ENCODE peak calls at places on chromosome 15, in seven cellular contexts. One of them, this sample, is unnamed.

GRCh38 chr15:47663106-47663505 is 54.2 kb upstream of the SEMA6D start:
- DNase-seq in GM04504: no peak
- DNase-seq in mammary epithelial cell: no peak
- DNase-seq in adrenal gland: no peak
- DNase-seq in upper lobe of right lung: no peak
- DNase-seq in glomerular endothelial cell: no peak
- DNase-seq in AG04450: peak
- DNase-seq in this sample: no peak

GRCh38 chr15:66701422-66702034 is 508 bp upstream of the SMAD6 start:
- DNase-seq in mammary epithelial cell: peak
- DNase-seq in AG04450: no peak
- DNase-seq in glomerular endothelial cell: no peak
- DNase-seq in adrenal gland: peak
- DNase-seq in upper lobe of right lung: peak
- DNase-seq in GM04504: no peak
- DNase-seq in this sample: peak

GRCh38 chr15:99492275-99492674 is 73.5 kb upstream of the MEF2A start:
- DNase-seq in glomerular endothelial cell: no peak
- DNase-seq in adrenal gland: no peak
- DNase-seq in AG04450: no peak
- DNase-seq in mammary epithelial cell: no peak
- DNase-seq in GM04504: no peak
- DNase-seq in upper lobe of right lung: no peak
- DNase-seq in this sample: no peak

GRCh38 chr15:87349181-87349580 is 907.4 kb downstream of the NTRK3 start:
- DNase-seq in glomerular endothelial cell: no peak
- DNase-seq in mammary epithelial cell: no peak
- DNase-seq in GM04504: no peak
- DNase-seq in adrenal gland: no peak
- DNase-seq in AG04450: no peak
- DNase-seq in upper lobe of right lung: no peak
- DNase-seq in this sample: no peak

GRCh38 chr15:68341851-68342336 is 64.3 kb downstream of the FEM1B start:
- DNase-seq in adrenal gland: no peak
- DNase-seq in AG04450: no peak
- DNase-seq in GM04504: no peak
- DNase-seq in mammary epithelial cell: no peak
- DNase-seq in glomerular endothelial cell: no peak
- DNase-seq in upper lobe of right lung: no peak
- DNase-seq in this sample: no peak

GRCh38 chr15:65258863-65259262 is 27.8 kb downstream of the PARP16 start:
- DNase-seq in glomerular endothelial cell: no peak
- DNase-seq in adrenal gland: no peak
- DNase-seq in mammary epithelial cell: no peak
- DNase-seq in upper lobe of right lung: no peak
- DNase-seq in AG04450: no peak
- DNase-seq in GM04504: peak
- DNase-seq in this sample: no peak

GRCh38 chr15:90143176-90143655 is 40.9 kb upstream of the IDH2 start:
- DNase-seq in AG04450: no peak
- DNase-seq in GM04504: no peak
- DNase-seq in adrenal gland: peak
- DNase-seq in glomerular endothelial cell: no peak
- DNase-seq in upper lobe of right lung: peak
- DNase-seq in mammary epithelial cell: peak
- DNase-seq in this sample: peak

GRCh38 chr15:50353251-50353998 is 1.6 kb downstream of the GABPB1 start:
- DNase-seq in glomerular endothelial cell: peak
- DNase-seq in GM04504: peak
- DNase-seq in AG04450: peak
- DNase-seq in mammary epithelial cell: peak
- DNase-seq in upper lobe of right lung: no peak
- DNase-seq in adrenal gland: peak
- DNase-seq in this sample: peak

GRCh38 chr15:35753486-35753885 is 207.5 kb upstream of the DPH6 start:
- DNase-seq in GM04504: peak
- DNase-seq in mammary epithelial cell: peak
- DNase-seq in glomerular endothelial cell: no peak
- DNase-seq in adrenal gland: no peak
- DNase-seq in AG04450: peak
- DNase-seq in upper lobe of right lung: no peak
- DNase-seq in this sample: peak

GRCh38 chr15:60395276-60396011 is 2.3 kb downstream of the ANXA2 start:
- DNase-seq in upper lobe of right lung: no peak
- DNase-seq in AG04450: no peak
- DNase-seq in adrenal gland: no peak
- DNase-seq in GM04504: no peak
- DNase-seq in mammary epithelial cell: peak
- DNase-seq in glomerular endothelial cell: no peak
- DNase-seq in this sample: peak

GRCh38 chr15:69500339-69500738 is 47.7 kb downstream of the RPLP1 start:
- DNase-seq in AG04450: no peak
- DNase-seq in mammary epithelial cell: no peak
- DNase-seq in GM04504: no peak
- DNase-seq in glomerular endothelial cell: no peak
- DNase-seq in upper lobe of right lung: no peak
- DNase-seq in adrenal gland: no peak
- DNase-seq in this sample: no peak

GRCh38 chr15:34717729-34718128 is 37.1 kb downstream of the GJD2 start:
- DNase-seq in upper lobe of right lung: no peak
- DNase-seq in AG04450: peak
- DNase-seq in mammary epithelial cell: no peak
- DNase-seq in glomerular endothelial cell: no peak
- DNase-seq in GM04504: no peak
- DNase-seq in adrenal gland: no peak
- DNase-seq in this sample: no peak

GRCh38 chr15:88484781-88485246 is 17.3 kb downstream of the MRPS11 start:
- DNase-seq in mammary epithelial cell: no peak
- DNase-seq in GM04504: peak
- DNase-seq in upper lobe of right lung: no peak
- DNase-seq in adrenal gland: no peak
- DNase-seq in AG04450: no peak
- DNase-seq in glomerular endothelial cell: no peak
- DNase-seq in this sample: no peak

GRCh38 chr15:51917493-51917892 is 54.1 kb downstream of the LEO1 start:
- DNase-seq in glomerular endothelial cell: no peak
- DNase-seq in AG04450: no peak
- DNase-seq in adrenal gland: peak
- DNase-seq in GM04504: no peak
- DNase-seq in mammary epithelial cell: peak
- DNase-seq in upper lobe of right lung: peak
- DNase-seq in this sample: peak

GRCh38 chr15:39321977-39322376 is 258.9 kb upstream of the THBS1 start:
- DNase-seq in mammary epithelial cell: no peak
- DNase-seq in adrenal gland: no peak
- DNase-seq in GM04504: no peak
- DNase-seq in glomerular endothelial cell: no peak
- DNase-seq in upper lobe of right lung: no peak
- DNase-seq in AG04450: no peak
- DNase-seq in this sample: no peak

GRCh38 chr15:89383635-89384604 is 49.3 kb upstream of the POLG start:
- DNase-seq in GM04504: no peak
- DNase-seq in upper lobe of right lung: no peak
- DNase-seq in AG04450: no peak
- DNase-seq in adrenal gland: peak
- DNase-seq in glomerular endothelial cell: no peak
- DNase-seq in mammary epithelial cell: peak
- DNase-seq in this sample: peak

GRCh38 chr15:57377478-57377847 is 1.2 kb downstream of the CGNL1 start:
- DNase-seq in GM04504: no peak
- DNase-seq in mammary epithelial cell: peak
- DNase-seq in glomerular endothelial cell: no peak
- DNase-seq in upper lobe of right lung: no peak
- DNase-seq in adrenal gland: no peak
- DNase-seq in AG04450: no peak
- DNase-seq in this sample: no peak

GRCh38 chr15:80154336-80154735 is 1.5 kb downstream of the FAH start:
- DNase-seq in upper lobe of right lung: no peak
- DNase-seq in AG04450: no peak
- DNase-seq in adrenal gland: no peak
- DNase-seq in mammary epithelial cell: no peak
- DNase-seq in GM04504: no peak
- DNase-seq in glomerular endothelial cell: no peak
- DNase-seq in this sample: no peak

GRCh38 chr15:27017168-27017809 is 46.3 kb downstream of the GABRG3 start:
- DNase-seq in adrenal gland: peak
- DNase-seq in mammary epithelial cell: peak
- DNase-seq in GM04504: no peak
- DNase-seq in upper lobe of right lung: no peak
- DNase-seq in AG04450: peak
- DNase-seq in glomerular endothelial cell: peak
- DNase-seq in this sample: peak

GRCh38 chr15:96947830-96948229 is 617.3 kb downstream of the NR2F2 start:
- DNase-seq in AG04450: no peak
- DNase-seq in glomerular endothelial cell: no peak
- DNase-seq in GM04504: no peak
- DNase-seq in upper lobe of right lung: no peak
- DNase-seq in mammary epithelial cell: no peak
- DNase-seq in adrenal gland: no peak
- DNase-seq in this sample: no peak

GRCh38 chr15:91142097-91142744 is 42.2 kb downstream of the SV2B start:
- DNase-seq in mammary epithelial cell: peak
- DNase-seq in upper lobe of right lung: no peak
- DNase-seq in AG04450: no peak
- DNase-seq in adrenal gland: no peak
- DNase-seq in GM04504: no peak
- DNase-seq in glomerular endothelial cell: no peak
- DNase-seq in this sample: no peak

GRCh38 chr15:59424626-59425025 is 13.4 kb upstream of the FAM81A start:
- DNase-seq in AG04450: no peak
- DNase-seq in adrenal gland: no peak
- DNase-seq in upper lobe of right lung: no peak
- DNase-seq in glomerular endothelial cell: no peak
- DNase-seq in mammary epithelial cell: no peak
- DNase-seq in GM04504: no peak
- DNase-seq in this sample: no peak

GRCh38 chr15:75508741-75509532 is 57.4 kb upstream of the SIN3A start:
- DNase-seq in GM04504: peak
- DNase-seq in glomerular endothelial cell: peak
- DNase-seq in upper lobe of right lung: no peak
- DNase-seq in adrenal gland: peak
- DNase-seq in AG04450: peak
- DNase-seq in mammary epithelial cell: peak
- DNase-seq in this sample: peak

GRCh38 chr15:99669250-99669649 is 64.0 kb downstream of the LYSMD4 start:
- DNase-seq in GM04504: no peak
- DNase-seq in upper lobe of right lung: no peak
- DNase-seq in mammary epithelial cell: no peak
- DNase-seq in AG04450: no peak
- DNase-seq in adrenal gland: no peak
- DNase-seq in glomerular endothelial cell: no peak
- DNase-seq in this sample: no peak

GRCh38 chr15:65376767-65377104 is 1.1 kb downstream of the IGDCC3 start:
- DNase-seq in glomerular endothelial cell: no peak
- DNase-seq in AG04450: no peak
- DNase-seq in mammary epithelial cell: no peak
- DNase-seq in upper lobe of right lung: no peak
- DNase-seq in adrenal gland: no peak
- DNase-seq in GM04504: no peak
- DNase-seq in this sample: no peak

GRCh38 chr15:92817339-92817886 is 82.7 kb upstream of the CHD2 start:
- DNase-seq in AG04450: no peak
- DNase-seq in mammary epithelial cell: no peak
- DNase-seq in upper lobe of right lung: no peak
- DNase-seq in GM04504: no peak
- DNase-seq in adrenal gland: no peak
- DNase-seq in glomerular endothelial cell: no peak
- DNase-seq in this sample: no peak

GRCh38 chr15:59299919-59300617 is 72.6 kb downstream of the MYO1E start:
- DNase-seq in GM04504: peak
- DNase-seq in adrenal gland: peak
- DNase-seq in upper lobe of right lung: peak
- DNase-seq in glomerular endothelial cell: peak
- DNase-seq in mammary epithelial cell: peak
- DNase-seq in AG04450: peak
- DNase-seq in this sample: peak

GRCh38 chr15:92541197-92542190 is 114.1 kb downstream of the FAM174B start:
- DNase-seq in glomerular endothelial cell: no peak
- DNase-seq in upper lobe of right lung: no peak
- DNase-seq in mammary epithelial cell: peak
- DNase-seq in adrenal gland: no peak
- DNase-seq in AG04450: no peak
- DNase-seq in GM04504: no peak
- DNase-seq in this sample: no peak

This sample was measured in HT1080.